ENCODE peak calls at places on chromosomes 6 and 20, in nine cellular contexts. F is tibial artery; U is heart right ventricle; V is astrocyte of the hippocampus; Q is stimulated activated CD4-positive, alpha-beta T cell treated with anti-CD3 and anti-CD28 coated beads, Interleukin-15, amount 100 ng/mL, for 1 hour; H is EL; M is spleen; G is Daoy; A is Caco-2. E is an unnamed sample.

GRCh38 chr6:155521719-155522118 is 66.1 kb upstream of the NOX3 start:
- DNase-seq in A (no peak), F (no peak), G (no peak), H (no peak), V (no peak), M (no peak), Q (no peak), U (no peak), E (peak; percentile 39)

GRCh38 chr6:19311786-19312185 is 525.4 kb upstream of the ID4 start:
- DNase-seq in V (peak; percentile 32), A (no peak), H (no peak), G (no peak), F (no peak), M (no peak), Q (no peak), U (no peak), E (no peak)

GRCh38 chr20:9985773-9986172 is 49.0 kb upstream of the ANKEF1 start:
- DNase-seq in M (no peak), Q (no peak), V (no peak), A (no peak), F (no peak), H (no peak), U (no peak), G (no peak), E (peak; percentile 7)

GRCh38 chr6:40353197-40353966 is 233.8 kb downstream of the LRFN2 start:
- DNase-seq in G (no peak), M (no peak), V (no peak), U (no peak), H (no peak), Q (no peak), F (no peak), A (no peak), E (no peak)

GRCh38 chr6:107618672-107619071 is 128.8 kb downstream of the SOBP start:
- DNase-seq in H (no peak), A (no peak), U (no peak), G (no peak), Q (no peak), V (no peak), M (peak; percentile 80), F (no peak), E (no peak)

GRCh38 chr20:15069355-15069754 is 731.9 kb upstream of the FLRT3 start:
- DNase-seq in A (no peak), Q (no peak), G (no peak), V (no peak), H (no peak), F (no peak), U (no peak), M (no peak), E (no peak)

GRCh38 chr6:89997456-89998445 is 103.5 kb downstream of the GJA10 start:
- DNase-seq in V (peak; percentile 97), U (no peak), M (no peak), A (no peak), F (no peak), H (no peak), G (peak; percentile 15), Q (no peak), E (no peak)

GRCh38 chr6:168132531-168133184 is 53.6 kb upstream of the FRMD1 start:
- DNase-seq in A (no peak), G (peak; percentile 48), F (peak; percentile 67), Q (no peak), U (peak; percentile 75), M (no peak), V (peak; percentile 82), H (peak; percentile 80), E (peak; percentile 85)

GRCh38 chr6:97189767-97190166 is 93.2 kb downstream of the MMS22L start:
- DNase-seq in M (no peak), Q (no peak), V (peak; percentile 53), F (no peak), A (no peak), G (no peak), U (no peak), H (peak; percentile 56), E (peak; percentile 25)

GRCh38 chr20:62761058-62761758 is 35.1 kb upstream of the MRGBP start:
- DNase-seq in U (no peak), G (no peak), Q (no peak), A (no peak), V (peak; percentile 61), M (peak; percentile 59), F (no peak), H (no peak), E (no peak)

GRCh38 chr6:127481628-127482027 is 22.4 kb upstream of the KIAA0408 start:
- DNase-seq in H (peak; percentile 89), A (no peak), Q (no peak), M (no peak), U (no peak), V (peak; percentile 75), F (no peak), G (peak; percentile 85), E (peak; percentile 55)

GRCh38 chr6:170291271-170292110 is 613 bp upstream of the DLL1 start:
- DNase-seq in A (peak; percentile 58), V (peak; percentile 46), F (peak; percentile 63), H (peak; percentile 56), G (peak; percentile 82), U (peak; percentile 82), Q (no peak), M (peak; percentile 89), E (peak; percentile 33)

GRCh38 chr6:41568585-41569384 is 22.6 kb downstream of the FOXP4 start:
- DNase-seq in G (no peak), U (no peak), Q (no peak), A (no peak), V (peak; percentile 34), F (no peak), H (no peak), M (no peak), E (peak; percentile 36)

GRCh38 chr6:39295538-39295937 is 18.7 kb downstream of the KCNK17 start:
- DNase-seq in G (peak; percentile 64), F (peak; percentile 53), M (no peak), H (peak; percentile 13), V (no peak), Q (no peak), A (no peak), U (no peak), E (no peak)

GRCh38 chr20:33299111-33299603 is 16.1 kb downstream of the BPIFB1 start:
- DNase-seq in G (peak; percentile 68), M (peak; percentile 91), A (peak; percentile 86), F (peak; percentile 36), H (peak; percentile 54), U (peak; percentile 44), V (peak; percentile 75), Q (peak; percentile 49), E (peak; percentile 49)

GRCh38 chr20:10217517-10218410 is 866 bp upstream of the SNAP25 start:
- DNase-seq in M (no peak), G (peak; percentile 84), V (peak; percentile 97), Q (no peak), A (no peak), F (peak; percentile 35), H (peak; percentile 91), U (no peak), E (peak; percentile 94)

GRCh38 chr6:6217838-6218237 is 102.6 kb downstream of the F13A1 start:
- DNase-seq in U (no peak), F (no peak), M (no peak), A (no peak), V (no peak), Q (no peak), H (no peak), G (no peak), E (no peak)

GRCh38 chr20:62400021-62400420 is 7.1 kb downstream of the CABLES2 start:
- DNase-seq in A (no peak), V (no peak), U (no peak), H (no peak), G (no peak), M (no peak), Q (no peak), F (no peak), E (no peak)

GRCh38 chr6:98839788-98840361 is 5.5 kb downstream of the POU3F2 start:
- DNase-seq in U (no peak), F (no peak), A (no peak), H (no peak), G (peak; percentile 43), M (no peak), V (peak; percentile 87), Q (no peak), E (peak; percentile 10)

GRCh38 chr20:58107533-58107932 is 120.9 kb downstream of the ANKRD60 start:
- DNase-seq in A (no peak), G (no peak), V (no peak), Q (no peak), F (no peak), M (no peak), U (no peak), H (no peak), E (no peak)

GRCh38 chr6:89243331-89243629 is 26.1 kb upstream of the GABRR1 start:
- DNase-seq in Q (no peak), H (no peak), F (no peak), U (no peak), V (no peak), G (no peak), A (no peak), M (no peak), E (peak; percentile 5)

GRCh38 chr6:39441301-39441700 is 118.8 kb upstream of the KCNK16 start:
- DNase-seq in V (no peak), H (no peak), Q (no peak), A (no peak), F (no peak), U (no peak), M (no peak), G (no peak), E (no peak)

GRCh38 chr20:10508468-10509251 is 73.6 kb downstream of the SLX4IP start:
- DNase-seq in M (no peak), A (no peak), G (peak; percentile 41), Q (no peak), U (no peak), H (peak; percentile 61), F (peak; percentile 66), V (peak; percentile 59), E (peak; percentile 91)

GRCh38 chr20:36454664-36455427 is 86.5 kb upstream of the MYL9 start:
- DNase-seq in V (peak; percentile 73), Q (no peak), U (peak; percentile 49), H (no peak), G (no peak), F (no peak), A (peak; percentile 88), M (peak; percentile 70), E (no peak)

GRCh38 chr6:44067073-44067759 is 60.0 kb downstream of the MRPL14 start:
- DNase-seq in V (no peak), G (peak; percentile 65), F (no peak), H (no peak), A (no peak), Q (no peak), M (no peak), U (no peak), E (peak; percentile 73)

GRCh38 chr20:57991211-57991841 is 237.1 kb downstream of the ANKRD60 start:
- DNase-seq in G (peak; percentile 93), H (peak; percentile 91), M (no peak), Q (no peak), F (no peak), U (no peak), V (peak; percentile 84), A (no peak), E (peak; percentile 58)

GRCh38 chr6:147941143-147941542 is 401.5 kb upstream of the SASH1 start:
- DNase-seq in G (peak; percentile 73), U (no peak), M (no peak), A (no peak), F (no peak), Q (no peak), H (peak; percentile 67), V (peak; percentile 94), E (no peak)

GRCh38 chr6:18609715-18610114 is 222.6 kb downstream of the RNF144B start:
- DNase-seq in Q (no peak), V (no peak), H (no peak), A (no peak), U (no peak), F (no peak), M (no peak), G (no peak), E (no peak)

GRCh38 chr6:37628611-37629320 is 68.9 kb downstream of the MDGA1 start:
- DNase-seq in V (peak; percentile 62), H (peak; percentile 60), U (no peak), M (no peak), Q (no peak), F (no peak), G (peak; percentile 78), A (no peak), E (peak; percentile 13)

GRCh38 chr6:99887066-99887465 is 107.0 kb downstream of the MCHR2 start:
- DNase-seq in A (no peak), G (no peak), M (no peak), U (no peak), V (no peak), F (no peak), Q (no peak), H (no peak), E (no peak)

GRCh38 chr6:78832091-78832808 is 35.1 kb upstream of the IRAK1BP1 start:
- DNase-seq in A (no peak), M (no peak), Q (no peak), G (no peak), U (no peak), H (no peak), V (peak; percentile 75), F (no peak), E (no peak)